ENCODE peak calls at places on chromosomes 13 and 19, in six cellular contexts. Y is K562, A is GM12892, X is H1, B is HepG2, L is GM12878. I is an unnamed sample.

GRCh38 chr13:112532837-112533745 is 54.9 kb downstream of the TUBGCP3 start:
- DNase-seq in X (peak; percentile 36), L (no peak), B (no peak), A (no peak), Y (no peak), I (no peak)

GRCh38 chr13:51767100-51767499 is 36.9 kb downstream of the DHRS12 start:
- DNase-seq in B (no peak), A (no peak), X (no peak), L (no peak), Y (no peak), I (no peak)

GRCh38 chr13:113647351-113648217 is 10.4 kb downstream of the ATP4B start:
- DNase-seq in B (no peak), A (no peak), Y (no peak), L (no peak), X (no peak), I (no peak)

GRCh38 chr19:33661336-33661735 is 39.6 kb downstream of the CHST8 start:
- DNase-seq in A (no peak), L (no peak), Y (no peak), B (no peak), X (no peak), I (no peak)

GRCh38 chr13:112217431-112217830 is 150.5 kb downstream of the SOX1 start:
- DNase-seq in A (no peak), Y (no peak), L (no peak), B (no peak), X (no peak), I (no peak)

GRCh38 chr13:48278806-48279205 is 24.7 kb upstream of the RB1 start:
- DNase-seq in Y (no peak), L (no peak), A (no peak), B (no peak), X (no peak), I (no peak)

GRCh38 chr13:22964245-22964966 is 216.4 kb upstream of the SGCG start:
- DNase-seq in B (no peak), A (no peak), X (no peak), Y (no peak), L (no peak), I (no peak)

GRCh38 chr13:84487681-84488080 is 605.4 kb upstream of the SLITRK1 start:
- DNase-seq in Y (no peak), X (no peak), B (no peak), L (no peak), A (no peak), I (no peak)

GRCh38 chr19:58079792-58080191 is 18.2 kb downstream of the ZSCAN18 start:
- DNase-seq in X (no peak), Y (no peak), L (no peak), A (no peak), B (no peak), I (no peak)

GRCh38 chr13:33318744-33319143 is 33.2 kb upstream of the STARD13 start:
- DNase-seq in Y (no peak), X (no peak), L (no peak), B (no peak), A (no peak), I (no peak)

GRCh38 chr13:91946498-91947070 is 548.2 kb downstream of the GPC5 start:
- DNase-seq in L (no peak), B (peak; percentile 44), A (no peak), X (no peak), Y (peak; percentile 1), I (no peak)

GRCh38 chr19:9039728-9040127 is 29.5 kb upstream of the MUC16 start:
- DNase-seq in A (no peak), Y (no peak), L (no peak), B (no peak), X (no peak), I (no peak)

GRCh38 chr19:29922972-29923371 is 19.1 kb upstream of the URI1 start:
- DNase-seq in X (no peak), L (no peak), B (no peak), A (no peak), Y (no peak), I (no peak)

GRCh38 chr13:99657848-99658265 is 156.6 kb downstream of the TM9SF2 start:
- DNase-seq in A (no peak), Y (no peak), L (no peak), X (peak; percentile 74), B (no peak), I (no peak)

GRCh38 chr19:47471733-47472457 is at the start of gene SLC8A2:
- DNase-seq in Y (peak; percentile 91), B (peak; percentile 52), X (peak; percentile 89), L (no peak), A (no peak), I (peak; percentile 74)

GRCh38 chr13:112750570-112750969 is 60.7 kb downstream of the ATP11A start:
- DNase-seq in X (no peak), A (no peak), L (no peak), B (no peak), Y (no peak), I (no peak)

GRCh38 chr13:77919351-77920294 is 992 bp upstream of the EDNRB start:
- DNase-seq in B (no peak), Y (no peak), L (no peak), A (no peak), X (peak; percentile 63), I (no peak)

GRCh38 chr19:3188627-3189596 is 3.2 kb downstream of the NCLN start:
- DNase-seq in Y (no peak), B (no peak), A (no peak), X (no peak), L (no peak), I (no peak)

GRCh38 chr19:19551862-19552192 is 13.8 kb downstream of the CILP2 start:
- DNase-seq in X (no peak), A (no peak), L (no peak), Y (no peak), B (no peak), I (no peak)

GRCh38 chr13:46593403-46593802 is 40.4 kb downstream of the LRCH1 start:
- DNase-seq in L (no peak), A (no peak), B (no peak), X (no peak), Y (no peak), I (no peak)

GRCh38 chr19:38211779-38212178 is 12.2 kb downstream of the DPF1 start:
- DNase-seq in A (no peak), L (no peak), X (peak; percentile 74), Y (no peak), B (no peak), I (no peak)

GRCh38 chr19:38211206-38211605 is 12.8 kb downstream of the DPF1 start:
- DNase-seq in X (peak; percentile 79), L (no peak), B (no peak), Y (no peak), A (no peak), I (no peak)

GRCh38 chr19:38216785-38217746 is 7.0 kb downstream of the DPF1 start:
- DNase-seq in A (no peak), Y (peak; percentile 33), L (no peak), X (no peak), B (no peak), I (no peak)

GRCh38 chr19:38213469-38213868 is 10.6 kb downstream of the DPF1 start:
- DNase-seq in A (no peak), X (no peak), B (no peak), L (no peak), Y (no peak), I (no peak)

GRCh38 chr19:38213911-38214625 is 10.0 kb downstream of the DPF1 start:
- DNase-seq in X (no peak), L (peak; percentile 33), Y (no peak), B (no peak), A (no peak), I (no peak)
- TF ChIP-seq TAF1 in X (no peak), L (no peak), Y (no peak), B (no peak), A (no peak), I (no peak)

GRCh38 chr13:109408596-109409382 is 377.6 kb downstream of the IRS2 start:
- DNase-seq in X (no peak), L (no peak), Y (no peak), B (no peak), A (no peak), I (no peak)
- TF ChIP-seq POLR2A in X (no peak), L (no peak), Y (no peak), B (no peak), A (no peak), I (no peak)

GRCh38 chr19:53867225-53868090 is at the start of gene MYADM:
- DNase-seq in X (peak; percentile 100), A (peak; percentile 77), L (peak; percentile 21), B (peak; percentile 98), Y (peak; percentile 98), I (peak; percentile 17)
- TF ChIP-seq POLR2AphosphoS5 in X (peak; percentile 68), A (no peak), L (no peak), B (peak; percentile 77), Y (peak; percentile 72), I (no peak)

DNA sequence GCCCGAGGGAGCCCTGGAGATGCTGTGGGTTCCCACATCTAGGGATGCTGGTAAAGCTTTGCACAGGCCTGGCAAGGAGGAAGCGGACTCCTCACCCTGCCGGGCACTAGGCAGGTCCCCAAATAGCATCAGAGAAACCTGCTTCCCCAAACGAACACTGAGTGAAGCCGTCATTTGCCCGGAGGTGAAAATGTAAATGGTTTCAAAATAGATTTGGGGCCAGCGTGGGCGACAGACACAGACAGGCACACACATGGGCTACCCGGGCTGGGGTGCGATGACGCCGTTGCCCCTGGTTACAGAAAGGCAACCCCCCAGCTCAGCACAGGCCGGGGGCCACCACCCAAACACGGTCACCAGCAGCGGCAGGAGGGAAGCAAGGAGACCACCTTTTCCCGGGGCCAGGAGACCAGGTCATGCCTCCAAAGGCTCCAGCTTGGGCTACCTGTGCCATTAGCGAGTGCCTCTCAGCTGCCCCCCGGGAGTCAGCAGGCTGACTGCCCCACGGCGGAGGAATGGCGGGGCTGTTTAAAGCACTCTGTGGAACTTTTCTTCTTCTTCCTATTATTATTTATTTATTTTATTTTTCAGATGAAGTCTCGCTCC is 47.5 kb upstream of the NDUFS7 start:
- DNase-seq in A (peak; percentile 56), B (no peak), X (no peak), L (peak; percentile 26), Y (no peak), I (no peak)
- TF ChIP-seq TAF1 in A (no peak), B (no peak), X (no peak), L (no peak), Y (no peak), I (no peak)

DNA sequence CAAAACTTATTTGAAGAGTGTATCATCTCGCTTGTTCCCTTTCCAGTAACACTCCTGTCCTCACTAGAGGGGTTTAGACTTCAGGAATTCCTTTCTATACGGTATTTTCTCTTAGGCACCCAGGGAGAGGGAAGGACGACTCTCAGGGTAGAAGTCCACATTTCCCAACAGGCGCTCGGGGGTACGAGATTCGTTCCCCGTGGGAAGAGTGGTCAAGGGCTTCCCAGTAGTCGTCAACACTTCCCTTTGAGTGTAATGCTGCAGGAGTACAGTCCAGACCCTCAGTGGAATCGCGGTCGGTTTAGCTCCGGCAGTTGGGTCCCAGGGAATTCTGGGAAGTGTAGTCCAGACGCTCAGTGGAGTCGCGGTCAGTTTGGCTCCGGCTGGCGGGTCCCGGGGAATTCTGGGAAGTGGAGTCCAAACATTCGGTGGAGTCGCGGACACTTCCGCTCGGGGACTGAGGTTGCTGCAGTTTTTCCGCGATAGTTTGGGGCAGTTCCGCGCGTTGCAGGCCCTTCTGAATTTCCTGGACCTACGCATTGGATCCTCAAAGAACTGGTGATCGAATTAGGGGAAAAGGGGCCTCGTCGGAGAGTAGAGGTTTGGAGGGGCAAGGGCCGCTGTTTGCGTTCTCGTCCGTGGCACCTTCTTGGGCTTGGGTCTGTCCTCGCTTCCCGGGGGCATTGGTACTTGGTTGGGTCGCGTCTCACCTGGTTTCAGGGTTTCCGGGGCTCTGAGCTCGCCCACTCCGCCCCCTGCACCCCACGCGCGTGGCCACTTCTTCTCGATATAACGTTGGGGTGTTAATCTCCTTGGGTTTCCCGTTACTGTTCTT is at the start of gene ZNF224:
- DNase-seq in A (peak; percentile 75), B (peak; percentile 88), X (peak; percentile 81), L (peak; percentile 57), Y (peak; percentile 94), I (peak; percentile 65)
- TF ChIP-seq POLR2A in A (peak; percentile 58), B (peak; percentile 80), X (no peak), L (peak; percentile 69), Y (peak; percentile 74), I (no peak)

I was measured in GM12891.